ENCODE peak calls at places on chromosomes 7 and 10, in four cellular contexts. One of them, this sample, is unnamed.

GRCh38 chr7:42454006-42454405 is 217.0 kb upstream of the GLI3 start:
- DNase-seq in astrocyte of the cerebellum: no peak
- DNase-seq in kidney: no peak
- DNase-seq in hepatocyte: peak
- DNase-seq in this sample: no peak

GRCh38 chr10:17209931-17210330 is 8.5 kb upstream of the TRDMT1 start:
- DNase-seq in astrocyte of the cerebellum: no peak
- DNase-seq in kidney: no peak
- DNase-seq in hepatocyte: no peak
- DNase-seq in this sample: no peak

GRCh38 chr10:61974611-61975010 is 73.1 kb downstream of the ARID5B start:
- DNase-seq in astrocyte of the cerebellum: peak
- DNase-seq in kidney: no peak
- DNase-seq in hepatocyte: peak
- DNase-seq in this sample: no peak

GRCh38 chr7:30433082-30433481 is 45.5 kb downstream of the NOD1 start:
- DNase-seq in astrocyte of the cerebellum: peak
- DNase-seq in kidney: peak
- DNase-seq in hepatocyte: peak
- DNase-seq in this sample: peak

GRCh38 chr7:27178366-27178765 is 4.2 kb upstream of the HOXA10 start:
- DNase-seq in astrocyte of the cerebellum: no peak
- DNase-seq in kidney: no peak
- DNase-seq in hepatocyte: no peak
- DNase-seq in this sample: no peak

GRCh38 chr7:22666732-22667131 is 60.3 kb upstream of the IL6 start:
- DNase-seq in astrocyte of the cerebellum: no peak
- DNase-seq in kidney: no peak
- DNase-seq in hepatocyte: no peak
- DNase-seq in this sample: no peak

GRCh38 chr7:117791877-117792780 is 81.1 kb downstream of the CTTNBP2 start:
- DNase-seq in astrocyte of the cerebellum: no peak
- DNase-seq in kidney: no peak
- DNase-seq in hepatocyte: no peak
- DNase-seq in this sample: no peak

GRCh38 chr7:55026867-55027490 is 8.2 kb downstream of the EGFR start:
- DNase-seq in astrocyte of the cerebellum: no peak
- DNase-seq in kidney: no peak
- DNase-seq in hepatocyte: no peak
- DNase-seq in this sample: no peak

GRCh38 chr10:33661580-33662269 is 327.3 kb upstream of the NRP1 start:
- DNase-seq in astrocyte of the cerebellum: peak
- DNase-seq in kidney: peak
- DNase-seq in hepatocyte: peak
- DNase-seq in this sample: no peak

GRCh38 chr10:34698248-34698831 is 116.8 kb downstream of the PARD3 start:
- DNase-seq in astrocyte of the cerebellum: no peak
- DNase-seq in kidney: no peak
- DNase-seq in hepatocyte: no peak
- DNase-seq in this sample: no peak

GRCh38 chr10:101303087-101303753 is 50.7 kb upstream of the BTRC start:
- DNase-seq in astrocyte of the cerebellum: no peak
- DNase-seq in kidney: no peak
- DNase-seq in hepatocyte: no peak
- DNase-seq in this sample: no peak

GRCh38 chr7:42227523-42227922 is 9.5 kb downstream of the GLI3 start:
- DNase-seq in astrocyte of the cerebellum: no peak
- DNase-seq in kidney: no peak
- DNase-seq in hepatocyte: no peak
- DNase-seq in this sample: no peak

GRCh38 chr7:55464422-55464821 is 99.3 kb downstream of the LANCL2 start:
- DNase-seq in astrocyte of the cerebellum: no peak
- DNase-seq in kidney: no peak
- DNase-seq in hepatocyte: no peak
- DNase-seq in this sample: no peak

GRCh38 chr10:87930929-87931835 is 67.8 kb downstream of the PTEN start:
- DNase-seq in astrocyte of the cerebellum: no peak
- DNase-seq in kidney: no peak
- DNase-seq in hepatocyte: no peak
- DNase-seq in this sample: no peak

GRCh38 chr10:114486938-114487814 is 82.9 kb upstream of the AFAP1L2 start:
- DNase-seq in astrocyte of the cerebellum: no peak
- DNase-seq in kidney: no peak
- DNase-seq in hepatocyte: no peak
- DNase-seq in this sample: no peak

GRCh38 chr10:47030191-47030698 is 119.0 kb downstream of the PTPN20 start:
- DNase-seq in astrocyte of the cerebellum: no peak
- DNase-seq in kidney: no peak
- DNase-seq in hepatocyte: no peak
- DNase-seq in this sample: no peak

GRCh38 chr10:93334901-93335312 is 147.2 kb downstream of the MYOF start:
- DNase-seq in astrocyte of the cerebellum: no peak
- DNase-seq in kidney: no peak
- DNase-seq in hepatocyte: peak
- DNase-seq in this sample: peak

GRCh38 chr7:17312641-17313040 is 14.2 kb downstream of the AHR start:
- DNase-seq in astrocyte of the cerebellum: no peak
- DNase-seq in kidney: no peak
- DNase-seq in hepatocyte: no peak
- DNase-seq in this sample: no peak

GRCh38 chr7:51198654-51199053 is 118.0 kb downstream of the COBL start:
- DNase-seq in astrocyte of the cerebellum: no peak
- DNase-seq in kidney: no peak
- DNase-seq in hepatocyte: no peak
- DNase-seq in this sample: no peak

GRCh38 chr7:3480197-3480596 is 179.1 kb downstream of the SDK1 start:
- DNase-seq in astrocyte of the cerebellum: no peak
- DNase-seq in kidney: no peak
- DNase-seq in hepatocyte: no peak
- DNase-seq in this sample: no peak

GRCh38 chr7:3481435-3481834 is 180.4 kb downstream of the SDK1 start:
- DNase-seq in astrocyte of the cerebellum: no peak
- DNase-seq in kidney: no peak
- DNase-seq in hepatocyte: no peak
- DNase-seq in this sample: no peak

DNA sequence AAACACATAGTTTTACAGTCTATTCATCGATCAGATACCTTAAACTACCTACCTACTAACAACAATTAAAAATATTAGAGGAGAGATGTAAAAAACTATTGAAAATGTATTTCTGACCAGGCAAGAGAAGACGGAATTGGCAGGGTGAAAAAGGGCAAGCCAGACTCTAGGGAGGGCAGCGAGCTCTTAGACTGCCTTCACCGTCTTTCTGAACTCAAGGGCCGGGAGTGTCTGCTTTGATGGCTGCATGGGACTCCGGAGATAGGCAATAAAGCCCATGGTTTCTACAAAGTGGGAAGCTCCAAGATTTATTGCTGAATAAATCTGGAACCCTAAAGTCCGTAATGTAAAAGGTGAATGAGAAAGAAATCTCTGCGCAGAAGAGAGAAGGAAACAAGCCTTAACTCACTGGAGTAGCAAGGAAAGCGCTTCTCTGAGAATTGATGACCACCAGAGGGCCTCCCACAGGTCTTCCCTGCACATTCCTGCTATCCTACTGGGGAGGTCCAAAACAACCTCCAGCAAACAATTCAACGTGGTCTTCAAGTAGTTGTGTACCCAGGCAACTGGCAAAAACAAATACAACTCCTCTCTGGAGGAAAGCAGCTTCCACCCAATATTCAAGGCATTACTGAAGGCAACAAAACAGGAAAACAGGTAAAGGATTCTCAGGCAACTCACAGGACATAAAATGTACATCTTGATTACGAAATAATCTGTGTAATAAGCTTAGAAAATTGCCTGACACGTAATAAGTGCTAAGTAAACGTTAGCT is 181.3 kb downstream of the SDK1 start:
- DNase-seq in astrocyte of the cerebellum: peak
- DNase-seq in kidney: no peak
- DNase-seq in hepatocyte: peak
- DNase-seq in this sample: no peak
- TF ChIP-seq CTCF in astrocyte of the cerebellum: peak
- TF ChIP-seq CTCF in kidney: peak
- TF ChIP-seq CTCF in hepatocyte: peak
- TF ChIP-seq CTCF in this sample: peak

DNA sequence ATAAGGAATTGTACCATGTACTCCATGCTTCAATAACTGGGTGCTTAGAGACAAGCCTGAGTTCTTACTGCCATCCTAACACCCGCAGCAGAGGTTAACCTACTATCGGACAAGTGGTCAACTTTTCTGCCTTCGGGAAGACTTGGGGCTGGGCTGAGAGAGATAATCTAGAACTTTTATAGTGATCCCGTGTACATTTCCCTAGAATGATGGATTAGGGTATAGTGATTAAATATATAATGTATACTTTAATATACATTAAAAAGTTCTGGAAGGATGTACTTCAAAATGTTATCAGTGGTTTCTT is 12.2 kb upstream of the HNRNPF start:
- DNase-seq in astrocyte of the cerebellum: no peak
- DNase-seq in kidney: no peak
- DNase-seq in hepatocyte: no peak
- DNase-seq in this sample: no peak
- H3K4me3 ChIP-seq in astrocyte of the cerebellum: peak
- H3K4me3 ChIP-seq in kidney: peak
- H3K4me3 ChIP-seq in hepatocyte: peak
- H3K4me3 ChIP-seq in this sample: peak

GRCh38 chr10:130707389-130707979 is 571.3 kb downstream of the GLRX3 start:
- DNase-seq in astrocyte of the cerebellum: no peak
- DNase-seq in kidney: no peak
- DNase-seq in hepatocyte: no peak
- DNase-seq in this sample: no peak
- TF ChIP-seq CTCF in astrocyte of the cerebellum: no peak
- TF ChIP-seq CTCF in kidney: no peak
- TF ChIP-seq CTCF in hepatocyte: no peak
- TF ChIP-seq CTCF in this sample: no peak

DNA sequence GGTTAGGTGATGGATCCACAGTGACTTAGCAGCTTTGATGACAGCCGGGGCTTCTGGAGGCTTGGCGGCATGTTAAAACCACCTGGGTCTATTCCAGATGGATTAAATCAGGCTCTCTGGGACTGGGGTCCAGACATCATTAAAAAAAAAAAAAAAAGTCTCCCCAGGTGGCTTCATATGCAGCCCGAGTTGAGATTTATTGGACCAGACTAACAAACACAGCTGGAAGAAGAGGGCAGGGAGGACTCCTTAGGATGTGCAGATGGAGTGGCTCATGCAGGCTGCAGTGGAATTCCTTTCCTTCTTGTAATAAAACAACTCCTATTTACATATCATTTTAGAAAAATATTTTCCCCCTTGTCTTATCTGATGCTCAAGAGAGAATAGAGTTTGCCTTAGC is 238.1 kb downstream of the CAMK1D start:
- DNase-seq in astrocyte of the cerebellum: no peak
- DNase-seq in kidney: no peak
- DNase-seq in hepatocyte: no peak
- DNase-seq in this sample: no peak
- H3K4me3 ChIP-seq in astrocyte of the cerebellum: no peak
- H3K4me3 ChIP-seq in kidney: no peak
- H3K4me3 ChIP-seq in hepatocyte: no peak
- H3K4me3 ChIP-seq in this sample: no peak

DNA sequence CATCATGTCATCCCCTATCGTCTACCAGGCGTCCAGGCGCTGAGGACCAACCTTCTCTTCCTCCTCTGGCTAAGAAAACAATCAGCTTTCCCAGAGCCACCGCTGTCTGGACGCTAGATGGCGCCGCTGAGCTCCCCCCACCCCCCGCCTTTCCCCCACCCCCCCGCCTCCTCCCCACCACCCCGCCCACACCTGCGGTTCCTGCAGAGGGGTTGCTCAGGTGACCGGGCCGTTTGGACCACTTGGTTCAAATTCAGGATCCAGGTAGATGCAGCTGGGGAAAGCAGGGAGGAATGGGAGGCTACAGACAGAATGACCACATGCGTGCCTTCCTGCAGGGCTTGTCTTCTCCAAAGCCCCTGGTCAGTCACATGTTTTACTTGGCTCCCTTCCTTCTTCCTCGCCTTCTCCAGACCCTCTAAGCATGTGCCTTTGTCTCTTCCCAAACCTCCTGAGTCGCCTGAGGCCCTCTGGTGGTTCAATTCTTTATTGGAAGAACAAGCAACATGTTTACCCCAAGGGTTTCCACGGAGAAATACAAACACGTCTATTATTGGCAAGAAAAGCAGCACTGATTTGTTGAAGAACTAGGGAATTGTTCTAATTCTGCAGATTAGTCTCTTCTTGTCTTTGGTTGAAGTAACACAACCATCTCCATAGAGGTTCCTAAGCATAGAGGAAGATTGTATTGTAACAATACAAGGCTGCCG is 24.7 kb downstream of the AOC1 start:
- DNase-seq in astrocyte of the cerebellum: peak
- DNase-seq in kidney: peak
- DNase-seq in hepatocyte: peak
- DNase-seq in this sample: no peak
- TF ChIP-seq CTCF in astrocyte of the cerebellum: peak
- TF ChIP-seq CTCF in kidney: peak
- TF ChIP-seq CTCF in hepatocyte: peak
- TF ChIP-seq CTCF in this sample: peak

GRCh38 chr7:106139253-106140251 is 27.4 kb upstream of the SYPL1 start:
- DNase-seq in astrocyte of the cerebellum: no peak
- DNase-seq in kidney: no peak
- DNase-seq in hepatocyte: peak
- DNase-seq in this sample: peak
- H3K4me3 ChIP-seq in astrocyte of the cerebellum: no peak
- H3K4me3 ChIP-seq in kidney: no peak
- H3K4me3 ChIP-seq in hepatocyte: no peak
- H3K4me3 ChIP-seq in this sample: no peak

This sample was measured in AG04449.